ENCODE peak calls at places on chromosomes 5 and 9, in six cellular contexts. S is kidney; J is body of pancreas; D is CD8-positive, alpha-beta memory T cell; G is endothelial cell of umbilical vein; P is IMR-90. O is an unnamed sample.

GRCh38 chr5:170826117-170826516 is 35.7 kb upstream of the RANBP17 start:
- DNase-seq in S (no peak), J (no peak), D (no peak), G (no peak), P (no peak), O (no peak)

GRCh38 chr9:16744386-16744785 is 126.1 kb downstream of the BNC2 start:
- DNase-seq in S (no peak), J (no peak), D (no peak), G (no peak), P (peak; percentile 58), O (no peak)

GRCh38 chr5:178291161-178291561 is 58.6 kb upstream of the PHYKPL start:
- DNase-seq in S (peak; percentile 48), J (no peak), D (no peak), G (no peak), P (no peak), O (no peak)

GRCh38 chr5:120473332-120473731 is 9.2 kb downstream of the PRR16 start:
- DNase-seq in S (no peak), J (no peak), D (no peak), G (no peak), P (no peak), O (no peak)

GRCh38 chr9:29514336-29514735 is 1941.1 kb upstream of the C9orf72 start:
- DNase-seq in S (peak; percentile 63), J (peak; percentile 40), D (no peak), G (no peak), P (no peak), O (no peak)

GRCh38 chr5:13994606-13995336 is 50.3 kb upstream of the DNAH5 start:
- DNase-seq in S (no peak), J (no peak), D (no peak), G (no peak), P (peak; percentile 94), O (no peak)

GRCh38 chr9:97900738-97901565 is 21.3 kb downstream of the TRMO start:
- DNase-seq in S (no peak), J (peak; percentile 42), D (peak; percentile 51), G (peak; percentile 45), P (peak; percentile 55), O (peak; percentile 39)

GRCh38 chr9:121584421-121584820 is 67.0 kb upstream of the DAB2IP start:
- DNase-seq in S (no peak), J (no peak), D (no peak), G (no peak), P (peak; percentile 60), O (no peak)

GRCh38 chr5:124287813-124288212 is 458.6 kb downstream of the ZNF608 start:
- DNase-seq in S (no peak), J (no peak), D (no peak), G (no peak), P (peak; percentile 6), O (no peak)

GRCh38 chr5:10725636-10726035 is 35.4 kb downstream of the DAP start:
- DNase-seq in S (no peak), J (no peak), D (no peak), G (no peak), P (no peak), O (no peak)

GRCh38 chr5:10726179-10726912 is 34.7 kb downstream of the DAP start:
- DNase-seq in S (no peak), J (no peak), D (no peak), G (peak; percentile 38), P (peak; percentile 53), O (no peak)

GRCh38 chr5:10723519-10723918 is 37.5 kb downstream of the DAP start:
- DNase-seq in S (no peak), J (no peak), D (no peak), G (no peak), P (no peak), O (no peak)

GRCh38 chr5:10726913-10727517 is 34.0 kb downstream of the DAP start:
- DNase-seq in S (no peak), J (no peak), D (no peak), G (peak; percentile 21), P (no peak), O (no peak)

GRCh38 chr5:10724799-10725507 is 36.1 kb downstream of the DAP start:
- DNase-seq in S (peak; percentile 79), J (peak; percentile 68), D (no peak), G (peak; percentile 97), P (peak; percentile 93), O (no peak)
- H3K4me3 ChIP-seq in S (no peak overlapping the region), J (no peak overlapping the region), D (no peak overlapping the region), G (peak overlapping the region; percentile 21), P (no peak overlapping the region), O (no peak overlapping the region)

GRCh38 chr5:144428326-144428725 is 257.7 kb downstream of the KCTD16 start:
- DNase-seq in S (no peak), J (no peak), D (no peak), G (no peak), P (no peak), O (no peak)
- H3K4me3 ChIP-seq in S (no peak overlapping the region), J (no peak overlapping the region), D (no peak overlapping the region), G (no peak overlapping the region), P (no peak overlapping the region), O (no peak overlapping the region)

DNA sequence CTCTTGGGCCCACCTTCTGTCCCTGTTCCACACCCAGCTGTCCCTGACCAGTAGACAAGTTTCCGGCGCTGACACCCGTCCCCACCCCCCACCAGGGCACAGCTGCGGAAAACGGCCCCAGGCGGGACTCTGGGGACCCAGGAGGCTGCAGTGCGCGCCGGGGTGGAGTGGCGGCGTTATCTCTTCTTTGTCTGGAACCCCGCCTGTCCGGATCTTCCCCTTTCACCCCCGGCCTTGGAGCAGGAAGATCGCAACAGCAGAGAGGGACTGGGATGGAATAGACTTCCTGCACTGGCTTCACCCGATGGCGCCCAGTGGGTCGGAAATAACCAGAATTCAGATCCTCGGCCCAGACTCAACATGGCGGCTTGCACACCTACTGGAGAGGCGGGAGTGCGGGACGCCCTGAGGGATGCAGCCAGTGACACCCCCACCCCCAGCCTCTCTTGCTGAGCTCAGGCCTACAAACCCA is 4.7 kb downstream of the PAX5 start:
- DNase-seq in S (no peak), J (no peak), D (no peak), G (no peak), P (no peak), O (no peak)
- H3K4me3 ChIP-seq in S (no peak overlapping the region), J (no peak overlapping the region), D (no peak overlapping the region), G (no peak overlapping the region), P (no peak overlapping the region), O (no peak overlapping the region)

GRCh38 chr5:74877624-74878304 is 11.6 kb upstream of the FAM169A start:
- DNase-seq in S (no peak), J (no peak), D (no peak), G (no peak), P (no peak), O (no peak)
- H3K4me3 ChIP-seq in S (no peak overlapping the region), J (no peak overlapping the region), D (no peak overlapping the region), G (no peak overlapping the region), P (no peak overlapping the region), O (no peak overlapping the region)

GRCh38 chr9:84669293-84670105 is at the start of gene NTRK2:
- DNase-seq in S (peak; percentile 84), J (peak; percentile 22), D (no peak), G (peak; percentile 23), P (peak; percentile 2), O (no peak)
- H3K4me3 ChIP-seq in S (peak within 1 kb of the TSS; percentile 63), J (no peak within 1 kb of the TSS), D (no peak within 1 kb of the TSS), G (peak within 1 kb of the TSS; percentile 40), P (peak within 1 kb of the TSS; percentile 29), O (no peak within 1 kb of the TSS)

GRCh38 chr9:684950-685340 is 156.6 kb upstream of the DMRT1 start:
- DNase-seq in S (no peak), J (no peak), D (no peak), G (peak; percentile 89), P (peak; percentile 88), O (no peak)
- H3K4me3 ChIP-seq in S (no peak overlapping the region), J (no peak overlapping the region), D (no peak overlapping the region), G (peak overlapping the region; percentile 70), P (peak overlapping the region; percentile 38), O (no peak overlapping the region)

GRCh38 chr5:1182633-1183423 is 18.6 kb upstream of the SLC6A19 start:
- DNase-seq in S (peak; percentile 69), J (peak; percentile 63), D (no peak), G (no peak), P (no peak), O (no peak)
- H3K4me3 ChIP-seq in S (no peak overlapping the region), J (no peak overlapping the region), D (no peak overlapping the region), G (no peak overlapping the region), P (no peak overlapping the region), O (no peak overlapping the region)

O was measured in Jurkat, Clone E6-1.